ENCODE peak calls at places on chromosomes 16 and 17, in six cellular contexts. Q is fibroblast of the aortic adventitia; J is CD8-positive, alpha-beta T cell; D is left ventricle myocardium inferior; Z is kidney; N is Panc1. B is an unnamed sample.

GRCh38 chr16:86566601-86566965 is at the start of gene FOXC2:
- DNase-seq in Q (peak; percentile 96), J (no peak), D (peak; percentile 92), Z (peak; percentile 97), N (no peak), B (peak; percentile 44)

GRCh38 chr16:75264531-75264998 is 13.1 kb upstream of the BCAR1 start:
- DNase-seq in Q (peak; percentile 57), J (no peak), D (no peak), Z (peak; percentile 78), N (no peak), B (peak; percentile 22)

GRCh38 chr17:14014647-14015046 is 54.7 kb upstream of the COX10 start:
- DNase-seq in Q (peak; percentile 42), J (no peak), D (no peak), Z (no peak), N (no peak), B (no peak)

GRCh38 chr16:78292726-78293380 is 193.4 kb downstream of the WWOX start:
- DNase-seq in Q (no peak), J (no peak), D (no peak), Z (peak; percentile 74), N (no peak), B (peak; percentile 33)

GRCh38 chr16:80231118-80231515 is 309.7 kb upstream of the DYNLRB2 start:
- DNase-seq in Q (peak; percentile 42), J (no peak), D (no peak), Z (no peak), N (no peak), B (no peak)

GRCh38 chr16:89444151-89444723 is 46.1 kb downstream of the ANKRD11 start:
- DNase-seq in Q (no peak), J (no peak), D (no peak), Z (no peak), N (no peak), B (no peak)

GRCh38 chr17:77602062-77602746 is 356.3 kb upstream of the TNRC6C start:
- DNase-seq in Q (peak; percentile 60), J (no peak), D (peak; percentile 73), Z (no peak), N (no peak), B (no peak)

GRCh38 chr16:54203384-54203783 is 83.2 kb downstream of the IRX3 start:
- DNase-seq in Q (no peak), J (no peak), D (no peak), Z (no peak), N (no peak), B (no peak)

GRCh38 chr17:37064956-37065355 is 116.2 kb downstream of the AATF start:
- DNase-seq in Q (no peak), J (no peak), D (no peak), Z (no peak), N (no peak), B (no peak)

GRCh38 chr17:10046259-10046658 is 141.2 kb upstream of the RCVRN start:
- DNase-seq in Q (no peak), J (no peak), D (no peak), Z (peak; percentile 15), N (no peak), B (no peak)

GRCh38 chr16:1202274-1202673 is 22.8 kb downstream of the TPSG1 start:
- DNase-seq in Q (no peak), J (no peak), D (no peak), Z (no peak), N (no peak), B (no peak)
- TF ChIP-seq CTCF in Q (no peak), J (no peak), D (no peak), Z (no peak), N (no peak), B (no peak)

GRCh38 chr16:67227567-67227921 is 614 bp downstream of the TMEM208 start:
- DNase-seq in Q (no peak), J (no peak), D (no peak), Z (no peak), N (no peak), B (no peak)

GRCh38 chr16:67228034-67228785 is 1.3 kb downstream of the TMEM208 start:
- DNase-seq in Q (no peak), J (no peak), D (no peak), Z (no peak), N (no peak), B (no peak)

GRCh38 chr16:67223992-67224391 is 2.9 kb upstream of the TMEM208 start:
- DNase-seq in Q (no peak), J (no peak), D (no peak), Z (no peak), N (no peak), B (no peak)

GRCh38 chr16:67226804-67227566 is at the start of gene TMEM208:
- DNase-seq in Q (peak; percentile 98), J (peak; percentile 96), D (peak; percentile 99), Z (peak; percentile 99), N (peak; percentile 84), B (peak; percentile 98)

DNA sequence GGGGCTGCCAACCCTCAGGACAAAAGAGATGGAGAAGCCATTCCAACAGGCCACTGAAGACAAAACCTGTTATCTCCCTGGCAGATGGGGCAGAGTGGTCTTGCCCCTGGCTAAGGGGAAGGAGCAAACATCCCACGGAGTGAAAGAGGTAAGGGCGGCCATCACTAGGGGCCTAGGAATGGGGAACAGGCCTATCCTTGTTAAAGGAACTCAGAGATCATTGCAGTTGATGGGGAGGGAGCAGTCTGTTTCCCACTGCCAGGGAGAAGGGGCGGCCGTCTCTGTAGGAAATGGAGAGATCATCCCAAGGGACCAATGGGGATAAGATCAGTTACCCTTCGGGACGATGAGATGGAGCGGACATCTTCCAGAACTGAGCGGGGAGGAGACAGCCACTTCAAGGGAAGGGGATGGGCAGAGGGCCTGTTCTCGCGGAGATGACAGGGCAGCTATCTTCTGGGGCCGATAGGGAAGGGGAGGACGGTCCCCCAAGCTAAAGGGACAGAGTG is 581 bp upstream of the TMEM208 start:
- DNase-seq in Q (no peak), J (no peak), D (no peak), Z (no peak), N (no peak), B (no peak)
- TF ChIP-seq CTCF in Q (no peak), J (no peak), D (no peak), Z (no peak), N (no peak), B (no peak)

GRCh38 chr17:28718317-28718672 is 627 bp upstream of the RAB34 start:
- DNase-seq in Q (peak; percentile 55), J (no peak), D (no peak), Z (no peak), N (no peak), B (no peak)

GRCh38 chr17:28715217-28715616 is 2.5 kb downstream of the RAB34 start:
- DNase-seq in Q (no peak), J (no peak), D (no peak), Z (no peak), N (no peak), B (no peak)

GRCh38 chr17:28716740-28717577 is 709 bp downstream of the RAB34 start:
- DNase-seq in Q (peak; percentile 41), J (no peak), D (peak; percentile 34), Z (peak; percentile 88), N (no peak), B (peak; percentile 38)

GRCh38 chr17:28718990-28719433 is 773 bp upstream of the RPL23A start:
- DNase-seq in Q (no peak), J (no peak), D (no peak), Z (no peak), N (no peak), B (no peak)

DNA sequence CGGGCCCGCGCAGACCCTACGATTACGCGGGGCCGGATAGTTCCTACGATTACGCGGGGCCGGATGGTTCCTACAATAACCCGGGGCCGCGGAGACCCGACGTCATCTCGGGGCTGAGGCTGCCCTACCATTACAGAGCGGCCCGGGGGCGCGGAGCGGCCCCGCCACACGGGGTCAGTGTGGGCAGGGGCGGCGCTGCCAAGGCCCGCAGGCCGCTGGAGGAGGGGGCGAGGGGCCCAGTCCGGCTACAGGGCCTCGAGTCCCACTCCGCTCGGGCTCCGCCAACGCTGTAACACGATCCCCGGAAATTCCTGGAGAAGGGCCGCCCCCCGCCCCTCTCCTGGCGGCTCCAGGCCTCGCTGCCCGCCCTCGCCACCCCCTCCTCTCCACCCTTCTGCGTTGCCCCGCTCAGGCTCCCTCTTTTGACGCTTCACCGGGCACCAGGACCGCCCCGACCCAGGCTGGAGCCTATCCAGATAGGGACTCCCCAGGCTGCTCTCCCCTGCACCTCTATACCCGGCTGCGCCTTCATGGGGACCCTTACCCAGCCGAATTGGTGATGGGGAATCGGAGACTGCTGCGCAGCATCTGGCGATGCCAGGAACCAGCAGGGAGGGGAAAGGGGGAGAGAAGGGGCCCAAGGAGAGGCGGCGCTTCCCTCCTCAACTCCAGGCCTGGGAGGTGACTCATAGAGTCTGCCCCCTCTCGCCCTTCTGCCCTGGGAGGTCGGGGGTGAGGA is at the start of gene RAB34:
- DNase-seq in Q (peak; percentile 86), J (no peak), D (peak; percentile 72), Z (peak; percentile 95), N (no peak), B (peak; percentile 83)
- TF ChIP-seq CTCF in Q (peak; percentile 21), J (no peak), D (peak; percentile 43), Z (peak; percentile 27), N (peak; percentile 70), B (no peak)

GRCh38 chr17:75836605-75837004 is 7.6 kb downstream of the UNC13D start:
- DNase-seq in Q (no peak), J (no peak), D (no peak), Z (no peak), N (no peak), B (no peak)
- TF ChIP-seq CTCF in Q (no peak), J (no peak), D (no peak), Z (no peak), N (no peak), B (no peak)

DNA sequence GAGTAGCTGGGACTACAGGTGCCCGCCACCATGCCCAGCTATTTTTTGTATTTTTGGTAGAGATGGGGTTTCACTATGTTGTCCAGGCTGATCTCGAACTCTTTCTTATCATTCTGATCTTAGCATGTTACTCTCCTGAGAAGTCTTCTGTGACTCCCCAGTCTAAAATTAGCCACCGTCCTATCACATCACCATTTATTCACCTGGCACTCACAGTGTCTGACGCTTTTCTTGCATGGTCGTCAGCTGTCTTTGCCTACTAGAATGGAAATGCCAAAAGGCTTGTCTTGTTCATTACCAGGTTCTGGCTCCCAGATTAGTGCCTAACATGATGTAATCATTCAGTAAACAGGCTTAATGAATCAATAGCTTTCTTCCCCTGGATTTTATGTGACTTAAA is 23.8 kb downstream of the TOM1L1 start:
- DNase-seq in Q (no peak), J (no peak), D (no peak), Z (no peak), N (no peak), B (no peak)
- TF ChIP-seq CTCF in Q (no peak), J (no peak), D (no peak), Z (no peak), N (no peak), B (no peak)

DNA sequence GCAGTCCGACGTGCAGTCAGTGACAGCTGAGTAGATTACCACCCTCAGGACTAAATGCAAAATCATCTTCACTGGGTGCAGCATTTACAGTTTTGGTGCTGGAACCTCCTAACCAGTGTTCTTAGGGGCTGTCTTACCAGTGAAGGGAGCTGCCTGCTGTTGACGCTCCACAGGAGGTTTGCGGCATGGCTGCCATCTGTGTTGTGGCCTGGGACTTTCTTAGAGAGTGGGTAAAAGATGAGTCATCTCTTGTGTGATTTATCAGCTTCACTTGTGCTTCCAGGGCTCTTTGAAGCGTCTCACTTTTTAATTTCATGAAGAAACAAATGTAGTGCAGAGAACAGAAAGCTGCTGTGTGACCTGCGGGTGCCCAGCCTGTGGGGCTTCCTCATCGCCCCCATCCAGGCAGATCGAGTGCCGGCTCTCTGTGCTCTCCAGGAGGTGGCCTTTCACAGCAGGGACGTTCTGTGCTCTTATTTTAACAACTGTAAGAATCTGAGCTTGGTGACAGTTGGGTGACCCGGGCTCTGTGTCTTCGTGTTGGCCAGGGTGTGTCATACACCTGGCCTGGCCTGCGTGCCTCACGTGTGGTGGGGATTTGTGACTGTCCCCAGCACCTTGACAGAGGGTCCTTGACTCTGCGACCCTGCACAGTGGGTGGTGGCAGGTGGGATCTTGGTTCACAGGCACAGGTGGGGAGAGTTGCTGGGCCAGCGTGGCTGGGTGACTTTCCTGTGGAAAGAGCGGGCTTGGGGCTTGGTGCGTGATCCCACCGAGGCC is 24.3 kb upstream of the ZNF750 start:
- DNase-seq in Q (peak; percentile 60), J (peak; percentile 79), D (no peak), Z (no peak), N (no peak), B (no peak)
- TF ChIP-seq CTCF in Q (no peak), J (no peak), D (no peak), Z (no peak), N (no peak), B (no peak)

B was measured in upper lobe of left lung.